ENCODE peak calls at places on chromosomes 7 and 10, in four cellular contexts. O, Z, V and P are unnamed samples.

GRCh38 chr7:139471740-139472353 is 11.6 kb downstream of the KLRG2 start:
- DNase-seq in O (no peak), Z (peak), V (no peak), P (no peak)

GRCh38 chr10:24390146-24390700 is 181.3 kb downstream of the KIAA1217 start:
- DNase-seq in O (no peak), Z (no peak), V (no peak), P (no peak)

GRCh38 chr10:125584954-125585353 is 98.0 kb downstream of the TEX36 start:
- DNase-seq in O (no peak), Z (no peak), V (no peak), P (no peak)

GRCh38 chr7:46155367-46155766 is 234.3 kb upstream of the IGFBP3 start:
- DNase-seq in O (no peak), Z (no peak), V (no peak), P (no peak)

GRCh38 chr7:86962623-86963022 is 96.8 kb downstream of the ELAPOR2 start:
- DNase-seq in O (no peak), Z (no peak), V (no peak), P (no peak)

GRCh38 chr10:70555371-70555770 is 47.2 kb downstream of the PRF1 start:
- DNase-seq in O (no peak), Z (no peak), V (no peak), P (no peak)

GRCh38 chr7:90238583-90238982 is 6.4 kb upstream of the CFAP69 start:
- DNase-seq in O (no peak), Z (no peak), V (no peak), P (no peak)

GRCh38 chr7:50285259-50285658 is 19.3 kb upstream of the IKZF1 start:
- DNase-seq in O (no peak), Z (no peak), V (no peak), P (no peak)

GRCh38 chr10:84613336-84614021 is 285.1 kb downstream of the CCSER2 start:
- DNase-seq in O (no peak), Z (no peak), V (no peak), P (no peak)

GRCh38 chr10:79268100-79268670 is 79.1 kb upstream of the PPIF start:
- DNase-seq in O (no peak), Z (peak), V (no peak), P (peak)

GRCh38 chr10:48545462-48546145 is 59.3 kb downstream of the ARHGAP22 start:
- DNase-seq in O (peak), Z (no peak), V (no peak), P (no peak)

GRCh38 chr10:69860290-69860689 is 58.6 kb downstream of the COL13A1 start:
- DNase-seq in O (no peak), Z (no peak), V (no peak), P (no peak)

GRCh38 chr10:17506390-17506789 is 52.0 kb upstream of the ST8SIA6 start:
- DNase-seq in O (no peak), Z (no peak), V (no peak), P (no peak)

GRCh38 chr10:11425288-11425595 is 186.2 kb downstream of the USP6NL start:
- DNase-seq in O (no peak), Z (peak), V (no peak), P (no peak)

GRCh38 chr10:94673614-94674321 is 9.8 kb upstream of the CYP2C18 start:
- DNase-seq in O (no peak), Z (no peak), V (no peak), P (no peak)

GRCh38 chr10:5841965-5842364 is 28.7 kb upstream of the GDI2 start:
- DNase-seq in O (no peak), Z (no peak), V (no peak), P (no peak)

GRCh38 chr7:157405501-157405900 is 68.7 kb downstream of the DNAJB6 start:
- DNase-seq in O (no peak), Z (no peak), V (no peak), P (no peak)

GRCh38 chr10:34549001-34549400 is 266.1 kb downstream of the PARD3 start:
- DNase-seq in O (no peak), Z (peak), V (no peak), P (peak)

GRCh38 chr7:25820432-25821040 is 331.5 kb upstream of the NFE2L3 start:
- DNase-seq in O (no peak), Z (no peak), V (no peak), P (no peak)

GRCh38 chr10:12264204-12264908 is 68.4 kb downstream of the CDC123 start:
- DNase-seq in O (peak), Z (peak), V (no peak), P (peak)

GRCh38 chr10:6271663-6272062 is 68.9 kb downstream of the PFKFB3 start:
- DNase-seq in O (no peak), Z (no peak), V (no peak), P (no peak)

GRCh38 chr7:44867073-44867990 is 18.0 kb downstream of the PURB start:
- DNase-seq in O (no peak), Z (peak), V (no peak), P (peak)

GRCh38 chr10:30359373-30360206 is 10.5 kb upstream of the MTPAP start:
- DNase-seq in O (peak), Z (peak), V (no peak), P (peak)

GRCh38 chr10:71857934-71858890 is 7.2 kb upstream of the PSAP start:
- DNase-seq in O (no peak), Z (no peak), V (no peak), P (no peak)

GRCh38 chr10:119412831-119413737 is 129.4 kb downstream of the RGS10 start:
- DNase-seq in O (no peak), Z (peak), V (no peak), P (peak)

GRCh38 chr7:140003913-140004382 is 58.8 kb downstream of the PARP12 start:
- DNase-seq in O (peak), Z (peak), V (no peak), P (peak)

GRCh38 chr7:151520419-151521229 is 929 bp upstream of the RHEB start:
- DNase-seq in O (peak), Z (no peak), V (peak), P (peak)

GRCh38 chr10:103067951-103068350 is 125.1 kb downstream of the NT5C2 start:
- DNase-seq in O (no peak), Z (no peak), V (no peak), P (peak)

GRCh38 chr10:25696013-25696708 is 237.9 kb upstream of the MYO3A start:
- DNase-seq in O (no peak), Z (no peak), V (no peak), P (no peak)

DNA sequence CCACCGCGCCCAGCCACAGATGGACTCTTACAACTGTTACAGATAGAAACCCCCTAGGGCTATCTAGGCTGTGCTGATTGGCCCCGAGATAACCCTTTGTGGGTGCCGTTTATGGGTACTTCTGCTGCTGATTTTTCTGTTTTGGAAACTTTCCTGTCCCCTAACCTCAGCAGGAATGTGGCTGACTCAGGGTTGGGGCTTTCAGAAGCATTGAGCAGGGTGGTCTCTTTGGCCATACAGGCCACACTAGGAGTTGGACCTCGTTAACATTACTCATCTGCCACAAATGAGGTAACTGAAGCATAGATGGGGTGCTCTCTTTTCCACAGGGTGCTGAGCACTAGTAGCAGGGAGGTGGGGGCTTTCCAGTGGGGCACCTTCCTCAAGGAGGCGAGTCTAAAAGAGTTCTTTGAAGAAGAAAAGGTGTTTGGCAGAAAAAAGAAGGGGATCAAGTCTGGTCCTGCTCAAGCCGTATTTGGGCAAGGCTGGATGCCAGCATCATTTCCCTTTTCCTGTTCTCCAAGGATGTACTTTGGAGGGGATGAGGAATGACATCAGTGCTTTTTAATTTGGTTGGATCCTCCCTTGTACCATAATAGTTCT is 6.4 kb downstream of the ZSCAN25 start:
- DNase-seq in O (no peak), Z (no peak), V (no peak), P (no peak)
- H3K4me3 ChIP-seq in O (no peak), Z (no peak), V (no peak), P (no peak)

GRCh38 chr7:13115157-13115772 is 427.8 kb downstream of the ARL4A start:
- DNase-seq in O (no peak), Z (peak), V (no peak), P (no peak)
- TF ChIP-seq CTCF in O (no peak), Z (peak), V (no peak), P (no peak)

GRCh38 chr7:94265456-94265855 is 129.2 kb upstream of the COL1A2 start:
- DNase-seq in O (no peak), Z (no peak), V (no peak), P (no peak)
- H3K4me3 ChIP-seq in O (no peak), Z (no peak), V (no peak), P (no peak)

GRCh38 chr7:67453981-67454380 is 457.3 kb downstream of the TYW1 start:
- DNase-seq in O (no peak), Z (no peak), V (no peak), P (no peak)
- TF ChIP-seq CTCF in O (no peak), Z (no peak), V (no peak), P (no peak)

DNA sequence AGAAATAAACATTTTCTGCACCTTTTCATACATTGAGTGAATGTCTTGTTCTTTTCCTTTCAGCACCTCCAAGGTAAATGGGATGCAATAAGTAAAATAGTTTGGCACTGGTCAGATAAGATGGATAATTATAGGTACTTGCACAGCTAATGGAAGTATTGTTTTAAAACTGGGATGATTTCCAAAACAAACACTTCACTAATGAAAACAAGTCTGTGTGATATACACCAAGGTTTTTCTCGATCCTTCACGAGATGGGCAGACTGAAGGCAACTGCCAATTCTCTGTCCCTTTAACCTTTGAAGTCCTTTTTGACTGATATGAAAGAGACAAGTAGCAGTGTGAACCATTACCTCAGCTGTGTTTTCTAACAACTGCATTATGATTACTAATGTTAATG is 423.8 kb downstream of the GFRA1 start:
- DNase-seq in O (no peak), Z (no peak), V (no peak), P (no peak)
- H3K4me3 ChIP-seq in O (no peak), Z (no peak), V (no peak), P (no peak)

DNA sequence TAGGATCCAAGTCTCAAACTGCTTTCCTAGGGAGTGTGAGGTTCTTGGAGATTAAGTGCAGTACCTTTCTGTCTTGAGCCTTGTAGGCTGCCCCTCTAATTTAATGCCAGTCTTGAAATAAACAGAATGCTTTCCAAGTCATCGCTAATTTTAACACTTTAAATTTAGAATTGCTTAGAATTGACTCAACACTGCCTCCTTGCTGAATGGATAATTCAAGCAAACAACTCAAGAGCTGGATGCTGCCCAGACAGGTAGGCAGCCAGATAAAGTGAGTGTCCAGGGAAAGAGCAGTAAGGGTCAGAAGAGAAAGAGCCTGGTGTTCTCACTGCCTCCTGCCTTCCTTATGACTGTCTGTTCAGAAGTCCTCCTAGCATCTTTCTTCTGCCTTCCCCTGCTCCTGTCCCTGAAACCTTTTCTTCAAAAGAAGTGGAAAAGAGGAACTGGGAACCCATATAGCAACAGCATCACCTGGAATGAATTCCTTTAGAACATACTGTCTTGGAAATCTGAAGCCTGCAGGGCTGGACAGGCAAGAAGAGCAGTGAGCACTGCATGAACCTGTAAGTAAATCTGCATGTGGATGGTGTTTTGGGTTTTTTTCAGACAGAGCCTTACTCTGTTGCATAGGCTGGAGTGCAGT is 3.1 kb upstream of the GOT1 start:
- DNase-seq in O (no peak), Z (no peak), V (no peak), P (no peak)
- TF ChIP-seq CTCF in O (no peak), Z (no peak), V (no peak), P (no peak)